ENCODE peak calls at places on chromosome 12, in four cellular contexts. One of them, this sample, is unnamed.
A peak's percentile ranks its signal among the peaks of the same experiment; 100 is the strongest.

GRCh38 chr12:24226745-24227350 is 277.4 kb upstream of the SOX5 start:
- DNase-seq in HepG2: peak; percentile 1
- DNase-seq in H1: no peak
- DNase-seq in GM12878: no peak
- DNase-seq in this sample: no peak

GRCh38 chr12:10939163-10939562 is at the start of gene TAS2R14:
- DNase-seq in HepG2: no peak
- DNase-seq in H1: no peak
- DNase-seq in GM12878: no peak
- DNase-seq in this sample: no peak

GRCh38 chr12:79737875-79738718 is 47.3 kb upstream of the PAWR start:
- DNase-seq in HepG2: peak; percentile 68
- DNase-seq in H1: no peak
- DNase-seq in GM12878: peak; percentile 16
- DNase-seq in this sample: peak; percentile 44

GRCh38 chr12:91017511-91018263 is 12.9 kb upstream of the EPYC start:
- DNase-seq in HepG2: no peak
- DNase-seq in H1: no peak
- DNase-seq in GM12878: no peak
- DNase-seq in this sample: no peak

GRCh38 chr12:124681779-124682391 is 114.5 kb upstream of the NCOR2 start:
- DNase-seq in HepG2: peak; percentile 41
- DNase-seq in H1: no peak
- DNase-seq in GM12878: no peak
- DNase-seq in this sample: no peak

GRCh38 chr12:39287817-39288216 is 155.1 kb downstream of the KIF21A start:
- DNase-seq in HepG2: no peak
- DNase-seq in H1: no peak
- DNase-seq in GM12878: no peak
- DNase-seq in this sample: no peak

GRCh38 chr12:54341901-54342300 is 17.0 kb downstream of the COPZ1 start:
- DNase-seq in HepG2: no peak
- DNase-seq in H1: no peak
- DNase-seq in GM12878: no peak
- DNase-seq in this sample: no peak

GRCh38 chr12:60842166-60842565 is 1246.3 kb downstream of the SLC16A7 start:
- DNase-seq in HepG2: no peak
- DNase-seq in H1: no peak
- DNase-seq in GM12878: no peak
- DNase-seq in this sample: no peak

GRCh38 chr12:88684610-88685009 is 104.3 kb upstream of the KITLG start:
- DNase-seq in HepG2: no peak
- DNase-seq in H1: no peak
- DNase-seq in GM12878: no peak
- DNase-seq in this sample: no peak

GRCh38 chr12:339557-340195 is 49.4 kb downstream of the KDM5A start:
- DNase-seq in HepG2: no peak
- DNase-seq in H1: no peak
- DNase-seq in GM12878: no peak
- DNase-seq in this sample: no peak

GRCh38 chr12:123267991-123268843 is 3.4 kb downstream of the CDK2AP1 start:
- DNase-seq in HepG2: no peak
- DNase-seq in H1: no peak
- DNase-seq in GM12878: no peak
- DNase-seq in this sample: no peak

GRCh38 chr12:50220357-50221061 is 53.3 kb upstream of the CERS5 start:
- DNase-seq in HepG2: no peak
- DNase-seq in H1: no peak
- DNase-seq in GM12878: peak; percentile 57
- DNase-seq in this sample: no peak

GRCh38 chr12:132266370-132266769 is 63.0 kb downstream of the GALNT9 start:
- DNase-seq in HepG2: no peak
- DNase-seq in H1: no peak
- DNase-seq in GM12878: no peak
- DNase-seq in this sample: no peak

GRCh38 chr12:120224304-120225199 is 23.6 kb upstream of the RPLP0 start:
- DNase-seq in HepG2: no peak
- DNase-seq in H1: no peak
- DNase-seq in GM12878: no peak
- DNase-seq in this sample: no peak

GRCh38 chr12:49502590-49502989 is 36.2 kb upstream of the KCNH3 start:
- DNase-seq in HepG2: no peak
- DNase-seq in H1: no peak
- DNase-seq in GM12878: no peak
- DNase-seq in this sample: no peak

GRCh38 chr12:43208221-43208620 is 343.8 kb downstream of the ADAMTS20 start:
- DNase-seq in HepG2: no peak
- DNase-seq in H1: no peak
- DNase-seq in GM12878: no peak
- DNase-seq in this sample: no peak

GRCh38 chr12:76020731-76021672 is 10.6 kb downstream of the PHLDA1 start:
- DNase-seq in HepG2: no peak
- DNase-seq in H1: no peak
- DNase-seq in GM12878: peak; percentile 19
- DNase-seq in this sample: no peak

GRCh38 chr12:3042394-3042793 is 34.8 kb upstream of the TSPAN9 start:
- DNase-seq in HepG2: no peak
- DNase-seq in H1: no peak
- DNase-seq in GM12878: no peak
- DNase-seq in this sample: no peak

GRCh38 chr12:31323466-31324115 is 2.4 kb downstream of the SINHCAF start:
- DNase-seq in HepG2: no peak
- DNase-seq in H1: no peak
- DNase-seq in GM12878: no peak
- DNase-seq in this sample: peak; percentile 39

GRCh38 chr12:6430990-6431353 is 13.8 kb upstream of the CD27 start:
- DNase-seq in HepG2: no peak
- DNase-seq in H1: no peak
- DNase-seq in GM12878: no peak
- DNase-seq in this sample: no peak

GRCh38 chr12:1523558-1524050 is 70.8 kb downstream of the FBXL14 start:
- DNase-seq in HepG2: no peak
- DNase-seq in H1: peak; percentile 39
- DNase-seq in GM12878: no peak
- DNase-seq in this sample: no peak

GRCh38 chr12:63916561-63917476 is 72.3 kb downstream of the SRGAP1 start:
- DNase-seq in HepG2: no peak
- DNase-seq in H1: no peak
- DNase-seq in GM12878: no peak
- DNase-seq in this sample: no peak

GRCh38 chr12:12079291-12079690 is 8.6 kb downstream of the BCL2L14 start:
- DNase-seq in HepG2: no peak
- DNase-seq in H1: no peak
- DNase-seq in GM12878: no peak
- DNase-seq in this sample: no peak

DNA sequence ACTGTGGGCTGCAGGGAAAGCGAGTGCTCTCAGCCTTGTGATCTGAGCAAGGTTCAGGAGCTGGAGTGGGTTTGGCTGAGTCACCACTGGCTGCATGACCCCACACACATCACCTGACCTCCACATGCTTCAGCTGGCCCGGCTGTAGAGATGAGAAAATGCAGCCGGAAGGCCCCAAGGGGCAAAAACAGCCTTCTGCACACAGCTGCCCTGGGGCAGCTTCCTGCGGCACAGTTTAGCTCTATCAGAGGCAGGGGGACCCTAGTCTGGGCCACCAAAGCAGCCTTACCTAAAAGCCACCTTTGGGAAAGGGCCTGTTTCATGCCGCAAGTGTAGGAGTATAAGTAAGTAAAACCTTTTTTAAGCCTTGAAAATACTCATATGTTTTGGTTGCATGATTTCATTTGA is 123.3 kb downstream of the SSPN start:
- DNase-seq in HepG2: peak; percentile 73
- DNase-seq in H1: peak; percentile 2
- DNase-seq in GM12878: no peak
- DNase-seq in this sample: peak; percentile 32
- TF ChIP-seq CBX5 in HepG2: no peak
- TF ChIP-seq CBX5 in H1: no peak
- TF ChIP-seq CBX5 in GM12878: no peak
- TF ChIP-seq CBX5 in this sample: no peak

GRCh38 chr12:93229494-93230310 is 148.0 kb upstream of the NUDT4 start:
- DNase-seq in HepG2: peak; percentile 48
- DNase-seq in H1: no peak
- DNase-seq in GM12878: no peak
- DNase-seq in this sample: peak; percentile 54
- TF ChIP-seq CBX5 in HepG2: no peak
- TF ChIP-seq CBX5 in H1: no peak
- TF ChIP-seq CBX5 in GM12878: no peak
- TF ChIP-seq CBX5 in this sample: no peak

GRCh38 chr12:25960926-25961325 is 2.4 kb downstream of the RASSF8 start:
- DNase-seq in HepG2: no peak
- DNase-seq in H1: no peak
- DNase-seq in GM12878: no peak
- DNase-seq in this sample: no peak
- TF ChIP-seq CBX5 in HepG2: no peak
- TF ChIP-seq CBX5 in H1: no peak
- TF ChIP-seq CBX5 in GM12878: no peak
- TF ChIP-seq CBX5 in this sample: no peak

DNA sequence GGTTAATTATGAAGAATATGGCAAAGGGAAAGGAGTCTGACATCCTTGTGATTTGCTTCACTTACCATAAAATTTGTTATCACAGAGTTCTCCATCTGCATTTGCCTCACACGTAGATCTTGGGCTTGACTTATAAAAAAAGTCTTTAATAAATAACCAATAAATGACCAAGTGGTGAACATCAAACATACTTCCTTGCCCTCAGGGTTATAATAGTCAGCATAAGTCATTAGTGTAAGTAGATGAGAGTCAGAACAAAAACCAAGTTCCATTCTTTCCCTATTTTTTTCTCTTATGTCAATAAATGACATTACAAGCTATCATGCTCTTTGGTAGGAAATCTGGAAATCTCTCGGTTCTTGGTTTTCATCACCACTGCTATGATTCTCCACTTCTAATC is 635.4 kb upstream of the ATXN7L3B start:
- DNase-seq in HepG2: no peak
- DNase-seq in H1: no peak
- DNase-seq in GM12878: no peak
- DNase-seq in this sample: no peak
- TF ChIP-seq CBX5 in HepG2: no peak
- TF ChIP-seq CBX5 in H1: no peak
- TF ChIP-seq CBX5 in GM12878: no peak
- TF ChIP-seq CBX5 in this sample: no peak

DNA sequence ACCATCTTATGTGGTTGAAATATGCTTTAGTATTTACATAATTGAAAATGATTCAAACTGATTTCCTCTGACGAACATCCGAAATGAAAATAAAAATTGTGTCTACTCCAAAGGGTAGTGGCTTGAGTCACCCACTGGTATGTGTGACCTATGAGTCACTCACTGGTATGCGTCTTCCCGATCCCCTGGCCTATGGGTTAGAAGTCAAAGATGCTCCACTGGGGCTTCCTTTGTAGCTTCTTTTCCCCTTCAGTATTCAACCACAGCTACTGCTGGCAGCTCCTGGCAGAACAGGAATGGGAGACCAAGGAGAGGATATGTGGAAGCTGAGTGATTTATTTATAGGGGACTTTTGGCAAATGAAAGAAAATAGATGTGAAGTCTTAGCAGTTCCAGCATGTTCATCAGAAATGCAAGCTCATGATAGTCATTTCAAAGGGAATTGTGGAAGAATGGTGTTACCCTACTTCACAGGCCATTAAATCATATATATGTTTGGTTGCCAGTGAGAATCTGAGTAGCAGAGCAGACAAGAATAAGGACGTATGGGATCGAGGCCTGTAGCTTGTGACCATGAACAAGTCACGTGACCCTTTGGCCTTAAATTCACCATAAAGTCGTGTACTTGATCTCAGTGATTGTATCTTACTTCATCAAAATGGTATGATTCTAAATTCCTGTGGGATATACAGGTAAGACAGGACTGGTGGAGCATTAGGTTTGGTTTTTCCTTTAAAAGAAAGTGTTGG is 108.3 kb downstream of the CRADD start:
- DNase-seq in HepG2: peak; percentile 63
- DNase-seq in H1: peak; percentile 29
- DNase-seq in GM12878: no peak
- DNase-seq in this sample: peak; percentile 55
- TF ChIP-seq CBX5 in HepG2: no peak
- TF ChIP-seq CBX5 in H1: no peak
- TF ChIP-seq CBX5 in GM12878: no peak
- TF ChIP-seq CBX5 in this sample: no peak

DNA sequence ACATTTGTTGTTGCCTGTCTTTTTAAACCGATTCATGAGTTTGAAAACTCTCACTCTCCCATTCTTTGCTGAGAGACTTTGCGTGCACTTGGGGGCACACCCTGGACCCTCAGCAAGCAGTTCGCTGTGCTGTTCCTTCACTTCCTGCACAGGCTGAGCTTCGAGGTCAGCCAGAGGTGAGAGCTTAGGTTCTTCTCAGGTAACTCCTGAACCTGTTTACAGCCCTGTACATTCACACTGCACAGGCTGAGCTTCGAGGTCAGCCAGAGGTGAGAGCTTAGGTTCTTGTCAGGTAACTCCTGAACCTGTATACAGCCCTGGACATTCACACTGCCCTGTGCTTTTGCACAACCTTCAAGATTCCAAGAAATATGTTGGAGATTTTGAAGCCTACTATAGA is 9.8 kb upstream of the CLECL1 start:
- DNase-seq in HepG2: no peak
- DNase-seq in H1: no peak
- DNase-seq in GM12878: no peak
- DNase-seq in this sample: no peak
- TF ChIP-seq CBX5 in HepG2: no peak
- TF ChIP-seq CBX5 in H1: no peak
- TF ChIP-seq CBX5 in GM12878: no peak
- TF ChIP-seq CBX5 in this sample: no peak